ENCODE peak calls at places on chromosome 5, in four cellular contexts. One of them, this sample, is unnamed.

GRCh38 chr5:94916619-94917018 is 298.1 kb downstream of the SLF1 start:
- DNase-seq in IMR-90: no peak
- DNase-seq in A549: no peak
- DNase-seq in K562: no peak
- DNase-seq in this sample: no peak

GRCh38 chr5:115855959-115856358 is 14.2 kb downstream of the AP3S1 start:
- DNase-seq in IMR-90: peak; percentile 24
- DNase-seq in A549: no peak
- DNase-seq in K562: no peak
- DNase-seq in this sample: no peak

GRCh38 chr5:1552469-1553255 is 28.9 kb upstream of the LPCAT1 start:
- DNase-seq in IMR-90: no peak
- DNase-seq in A549: no peak
- DNase-seq in K562: peak; percentile 12
- DNase-seq in this sample: no peak

GRCh38 chr5:36944024-36944423 is 67.5 kb downstream of the NIPBL start:
- DNase-seq in IMR-90: no peak
- DNase-seq in A549: no peak
- DNase-seq in K562: no peak
- DNase-seq in this sample: no peak

GRCh38 chr5:91266184-91266705 is 116.9 kb downstream of the ARRDC3 start:
- DNase-seq in IMR-90: peak; percentile 73
- DNase-seq in A549: peak; percentile 74
- DNase-seq in K562: peak; percentile 38
- DNase-seq in this sample: no peak

GRCh38 chr5:40689442-40689841 is 9.7 kb downstream of the PTGER4 start:
- DNase-seq in IMR-90: peak; percentile 98
- DNase-seq in A549: peak; percentile 79
- DNase-seq in K562: peak; percentile 18
- DNase-seq in this sample: peak; percentile 34

GRCh38 chr5:86986837-86987236 is 280.8 kb upstream of the RASA1 start:
- DNase-seq in IMR-90: no peak
- DNase-seq in A549: no peak
- DNase-seq in K562: no peak
- DNase-seq in this sample: no peak

GRCh38 chr5:132837868-132838267 is 7.4 kb upstream of the SHROOM1 start:
- DNase-seq in IMR-90: no peak
- DNase-seq in A549: no peak
- DNase-seq in K562: no peak
- DNase-seq in this sample: no peak

GRCh38 chr5:179295778-179296149 is 49.5 kb downstream of the ADAMTS2 start:
- DNase-seq in IMR-90: no peak
- DNase-seq in A549: no peak
- DNase-seq in K562: no peak
- DNase-seq in this sample: no peak

DNA sequence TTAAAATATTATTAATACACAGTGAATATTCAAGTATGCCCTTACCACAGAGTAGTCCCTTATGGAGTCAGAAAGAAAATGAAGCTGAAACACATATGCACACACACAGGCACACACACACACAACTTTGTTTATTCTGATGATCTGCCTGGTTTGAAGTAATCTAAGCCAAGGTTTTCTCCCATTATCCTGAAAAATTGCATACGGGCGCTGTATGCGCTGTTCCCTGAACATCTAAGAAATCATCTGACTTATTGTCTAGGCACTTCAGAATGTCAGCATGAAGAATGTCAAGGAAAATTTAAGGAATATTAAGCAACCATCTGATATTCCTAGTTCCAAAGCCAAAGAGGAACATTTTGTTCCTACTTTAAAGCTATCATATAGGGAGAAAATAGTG is 147.1 kb upstream of the SLC30A5 start:
- DNase-seq in IMR-90: no peak
- DNase-seq in A549: no peak
- DNase-seq in K562: no peak
- DNase-seq in this sample: no peak
- TF ChIP-seq ELK1 in IMR-90: no peak
- TF ChIP-seq ELK1 in A549: no peak
- TF ChIP-seq ELK1 in K562: no peak
- TF ChIP-seq ELK1 in this sample: no peak

DNA sequence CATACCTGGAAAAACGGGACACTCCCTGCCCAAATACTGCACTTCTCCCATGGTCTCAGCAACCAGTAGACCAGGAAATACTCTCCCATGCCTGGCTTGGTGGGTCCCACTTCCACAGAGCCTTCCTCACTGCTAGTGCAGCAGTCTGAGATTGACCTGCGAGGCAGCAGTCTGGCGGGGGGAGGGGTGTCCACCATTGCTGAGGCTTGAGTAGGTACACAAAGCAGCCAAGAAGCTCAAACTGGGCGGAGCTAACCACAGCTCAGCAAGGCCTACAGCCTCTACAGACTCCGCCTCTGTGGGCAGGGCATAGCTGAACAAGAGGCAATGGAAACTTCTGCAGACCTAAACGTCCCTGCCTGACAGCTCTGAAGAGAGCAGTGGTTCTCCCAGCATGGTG is 191.5 kb upstream of the FTMT start:
- DNase-seq in IMR-90: no peak
- DNase-seq in A549: no peak
- DNase-seq in K562: no peak
- DNase-seq in this sample: no peak
- TF ChIP-seq ELK1 in IMR-90: no peak
- TF ChIP-seq ELK1 in A549: no peak
- TF ChIP-seq ELK1 in K562: no peak
- TF ChIP-seq ELK1 in this sample: no peak

DNA sequence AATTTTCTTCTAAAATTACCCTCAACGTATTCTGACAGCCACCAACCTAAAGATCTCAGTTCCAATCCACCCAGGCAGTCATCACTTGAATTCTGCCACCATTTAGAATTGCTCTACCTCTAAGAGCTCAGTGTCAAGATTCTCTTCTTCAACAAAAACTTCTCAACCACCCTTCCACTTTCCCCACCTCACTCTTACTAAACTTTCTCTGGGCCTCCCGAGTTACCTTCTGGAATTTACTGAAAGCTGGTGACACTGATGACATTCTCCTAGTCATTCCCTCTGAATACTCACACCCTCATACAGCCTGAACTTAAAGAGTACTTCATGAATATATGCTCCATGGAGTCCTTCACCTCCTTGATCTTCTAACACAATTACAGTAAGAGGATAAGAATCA is 209.5 kb downstream of the TSSK1B start:
- DNase-seq in IMR-90: no peak
- DNase-seq in A549: no peak
- DNase-seq in K562: no peak
- DNase-seq in this sample: no peak
- TF ChIP-seq ELK1 in IMR-90: no peak
- TF ChIP-seq ELK1 in A549: no peak
- TF ChIP-seq ELK1 in K562: no peak
- TF ChIP-seq ELK1 in this sample: no peak

DNA sequence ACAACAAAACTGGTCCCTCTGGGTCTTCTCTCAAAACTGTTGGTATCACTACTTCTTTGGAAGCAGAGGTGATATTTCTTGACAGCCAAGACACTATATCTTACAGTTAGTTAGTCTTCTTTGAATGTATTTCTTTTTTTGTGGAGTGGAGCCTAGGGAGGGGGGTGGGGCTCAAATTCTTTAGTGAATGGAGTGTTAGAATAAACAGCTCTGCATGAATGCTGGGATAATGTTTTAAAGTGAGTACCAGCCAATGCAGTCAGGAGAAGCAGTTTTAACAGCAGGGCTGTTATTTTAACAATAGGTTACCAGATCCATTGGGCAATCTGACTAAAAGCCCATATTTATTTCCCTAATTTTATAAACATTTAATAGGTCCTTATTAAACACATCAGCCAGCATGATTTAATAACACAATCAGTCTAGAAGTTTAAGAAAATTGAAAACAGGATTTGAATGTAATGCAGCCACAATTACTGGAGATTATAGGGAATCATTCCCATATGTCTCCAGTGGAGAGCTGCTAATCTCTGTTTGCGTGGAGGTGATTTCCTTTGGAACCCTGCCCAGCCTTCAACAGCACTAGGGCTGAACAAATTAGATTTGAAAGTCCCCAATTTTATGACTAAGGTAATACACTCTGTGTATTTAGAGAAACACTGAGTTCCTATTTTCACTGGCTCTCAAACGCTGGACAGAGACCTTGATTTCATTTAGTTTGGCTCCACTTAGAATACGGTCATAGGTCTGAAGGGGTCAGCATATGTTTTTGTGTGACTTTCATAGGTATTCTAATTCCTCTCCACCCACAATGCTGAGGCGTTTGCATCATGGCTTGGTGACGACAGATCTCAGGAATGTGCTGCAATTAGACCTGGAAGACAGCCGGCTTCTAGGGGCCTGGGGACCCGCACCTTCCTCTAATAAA is 508.5 kb downstream of the EBF1 start:
- DNase-seq in IMR-90: no peak
- DNase-seq in A549: no peak
- DNase-seq in K562: no peak
- DNase-seq in this sample: no peak
- TF ChIP-seq ELK1 in IMR-90: no peak
- TF ChIP-seq ELK1 in A549: no peak
- TF ChIP-seq ELK1 in K562: no peak
- TF ChIP-seq ELK1 in this sample: no peak

GRCh38 chr5:127985811-127986325 is 97.7 kb upstream of the SLC12A2 start:
- DNase-seq in IMR-90: no peak
- DNase-seq in A549: no peak
- DNase-seq in K562: no peak
- DNase-seq in this sample: no peak
- TF ChIP-seq ELK1 in IMR-90: no peak
- TF ChIP-seq ELK1 in A549: no peak
- TF ChIP-seq ELK1 in K562: no peak
- TF ChIP-seq ELK1 in this sample: no peak

This sample was measured in GM12878.